ENCODE peak calls at places on chromosomes 11 and 22, in five cellular contexts. A is cardiac muscle cell, W is mesendoderm, S is neuronal stem cell, T is A549. Z is an unnamed sample.
A peak's percentile ranks its signal among the peaks of the same experiment; 100 is the strongest.

GRCh38 chr22:44379817-44380560 is 67.2 kb upstream of the SHISAL1 start:
- DNase-seq in A (no peak), S (no peak), T (no peak), W (no peak), Z (no peak)

GRCh38 chr11:117045196-117045595 is 53.0 kb downstream of the SIK3 start:
- DNase-seq in T (no peak), W (no peak), A (peak; percentile 44), S (no peak), Z (no peak)

GRCh38 chr11:86370171-86370570 is 4.5 kb upstream of the CCDC81 start:
- DNase-seq in T (no peak), A (no peak), S (no peak), W (no peak), Z (no peak)

GRCh38 chr22:24894998-24895397 is 51.5 kb downstream of the LHFPL7 start:
- DNase-seq in A (peak; percentile 92), T (peak; percentile 72), S (no peak), W (no peak), Z (peak; percentile 40)

GRCh38 chr11:115500547-115501503 is 3.4 kb downstream of the CADM1 start:
- DNase-seq in S (peak; percentile 3), T (no peak), W (peak; percentile 31), A (no peak), Z (no peak)

GRCh38 chr11:40602866-40603578 is 856.4 kb downstream of the LRRC4C start:
- DNase-seq in S (no peak), T (no peak), A (no peak), W (peak; percentile 70), Z (peak; percentile 8)

GRCh38 chr22:31148953-31149627 is 8.8 kb upstream of the PLA2G3 start:
- DNase-seq in T (peak; percentile 72), A (peak; percentile 89), S (peak; percentile 52), W (peak; percentile 89), Z (no peak)

GRCh38 chr11:72085836-72086475 is 5.3 kb downstream of the LRRC51 start:
- DNase-seq in S (no peak), W (peak; percentile 70), T (no peak), A (no peak), Z (no peak)

GRCh38 chr11:13117344-13117743 is 108.2 kb downstream of the RASSF10 start:
- DNase-seq in W (no peak), T (no peak), S (no peak), A (no peak), Z (no peak)

GRCh38 chr11:120606116-120607010 is 94.8 kb downstream of the GRIK4 start:
- DNase-seq in W (no peak), S (no peak), T (no peak), A (no peak), Z (no peak)

GRCh38 chr11:124643605-124644425 is 21.2 kb downstream of the TBRG1 start:
- DNase-seq in W (no peak), T (no peak), S (no peak), A (peak; percentile 93), Z (peak; percentile 36)

GRCh38 chr22:38820021-38820420 is 23.8 kb downstream of the NPTXR start:
- DNase-seq in W (no peak), A (no peak), T (no peak), S (no peak), Z (no peak)

GRCh38 chr11:17267576-17267975 is 9.0 kb upstream of the NUCB2 start:
- DNase-seq in T (peak; percentile 87), A (no peak), W (peak; percentile 37), S (no peak), Z (peak; percentile 72)

GRCh38 chr11:2584812-2585565 is 114.8 kb downstream of the KCNQ1OT1 start:
- DNase-seq in S (no peak), T (no peak), A (no peak), W (no peak), Z (no peak)

GRCh38 chr11:102603091-102603490 is 22.0 kb downstream of the MMP20 start:
- DNase-seq in S (no peak), T (no peak), W (peak; percentile 45), A (peak; percentile 76), Z (no peak)
- H3K27ac ChIP-seq in S (peak overlapping the region; percentile 27), T (peak overlapping the region; percentile 60), W (peak overlapping the region; percentile 42), A (no peak overlapping the region), Z (peak overlapping the region; percentile 49)

GRCh38 chr11:64539711-64540420 is 51.2 kb upstream of the SLC22A12 start:
- DNase-seq in A (no peak), W (peak; percentile 11), S (no peak), T (no peak), Z (no peak)

GRCh38 chr11:64538501-64538951 is 52.5 kb upstream of the SLC22A12 start:
- DNase-seq in A (no peak), S (no peak), T (no peak), W (no peak), Z (no peak)

GRCh38 chr11:64539239-64539638 is 51.8 kb upstream of the SLC22A12 start:
- DNase-seq in A (no peak), S (no peak), W (no peak), T (no peak), Z (no peak)

GRCh38 chr11:64541131-64541530 is 49.9 kb upstream of the SLC22A12 start:
- DNase-seq in W (no peak), A (no peak), S (no peak), T (no peak), Z (no peak)

GRCh38 chr11:64540426-64540825 is 50.6 kb upstream of the SLC22A12 start:
- DNase-seq in A (no peak), W (no peak), T (no peak), S (no peak), Z (no peak)
- H3K27ac ChIP-seq in A (no peak overlapping the region), W (no peak overlapping the region), T (no peak overlapping the region), S (no peak overlapping the region), Z (no peak overlapping the region)

DNA sequence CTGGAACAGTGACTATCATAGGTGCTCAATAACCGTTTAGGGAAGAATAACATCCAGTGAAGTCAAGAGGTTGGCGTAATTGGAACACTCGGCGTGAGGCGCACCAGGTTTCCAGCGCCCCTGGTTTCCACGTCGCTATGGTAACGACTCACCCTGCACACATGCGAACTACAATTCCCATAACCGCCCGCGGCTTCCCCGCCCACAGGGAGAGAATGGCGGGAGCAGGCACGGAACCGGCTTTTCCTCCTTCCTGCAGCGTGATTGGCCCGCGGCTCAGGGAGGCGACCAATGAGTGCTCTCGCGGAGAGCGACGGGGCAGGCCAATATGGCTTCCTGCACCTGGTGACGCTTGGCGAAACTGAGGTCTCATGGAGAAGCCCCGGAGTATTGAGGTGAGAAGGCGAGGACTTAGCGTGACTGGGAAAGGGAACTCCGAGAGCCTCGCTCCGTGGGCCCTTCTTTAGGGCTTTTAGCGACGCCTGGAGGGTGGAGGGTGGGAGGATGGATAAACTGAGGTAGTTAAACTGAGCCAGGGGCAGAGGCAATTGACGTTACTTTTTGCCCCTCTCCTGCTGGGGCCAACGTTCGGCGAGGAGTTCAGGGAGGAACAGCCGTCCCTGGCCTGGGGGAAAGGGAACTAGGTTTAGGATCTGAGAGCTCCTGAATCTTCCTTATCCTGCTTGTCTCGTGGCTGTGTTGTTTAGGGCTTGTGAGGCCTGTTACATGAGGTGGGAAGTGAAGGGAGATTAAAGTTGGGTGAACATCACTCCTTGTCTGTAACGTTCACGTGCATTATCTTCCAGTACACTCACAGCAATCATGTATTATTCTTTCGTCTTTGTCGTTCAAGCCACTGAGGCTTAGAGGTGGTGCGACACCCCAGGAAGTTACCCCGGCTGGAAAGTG is at the start of gene L3MBTL2:
- DNase-seq in S (peak; percentile 96), W (peak; percentile 99), T (peak; percentile 92), A (peak; percentile 96), Z (peak; percentile 75)
- H3K27ac ChIP-seq in S (no peak within 1 kb of the TSS), W (no peak within 1 kb of the TSS), T (peak within 1 kb of the TSS; percentile 85), A (peak within 1 kb of the TSS; percentile 80), Z (peak within 1 kb of the TSS; percentile 69)

GRCh38 chr11:69572233-69572860 is 68.6 kb upstream of the CCND1 start:
- DNase-seq in T (no peak), W (no peak), S (no peak), A (no peak), Z (no peak)

GRCh38 chr11:69567951-69568808 is 72.8 kb upstream of the CCND1 start:
- DNase-seq in W (peak; percentile 37), T (no peak), A (no peak), S (no peak), Z (no peak)

GRCh38 chr11:69572861-69573260 is 68.1 kb upstream of the CCND1 start:
- DNase-seq in S (no peak), W (no peak), A (no peak), T (no peak), Z (no peak)

GRCh38 chr11:69569306-69570200 is 71.4 kb upstream of the CCND1 start:
- DNase-seq in S (no peak), A (no peak), T (no peak), W (no peak), Z (no peak)

GRCh38 chr11:69568809-69569097 is 72.2 kb upstream of the CCND1 start:
- DNase-seq in T (no peak), W (no peak), A (no peak), S (no peak), Z (no peak)
- H3K27ac ChIP-seq in T (no peak overlapping the region), W (no peak overlapping the region), A (no peak overlapping the region), S (no peak overlapping the region), Z (no peak overlapping the region)

GRCh38 chr11:133946018-133946417 is 10.8 kb downstream of the IGSF9B start:
- DNase-seq in T (no peak), S (no peak), A (no peak), W (no peak), Z (no peak)
- H3K27ac ChIP-seq in T (no peak overlapping the region), S (no peak overlapping the region), A (no peak overlapping the region), W (no peak overlapping the region), Z (no peak overlapping the region)

GRCh38 chr11:57335343-57336110 is at the start of gene SSRP1:
- DNase-seq in W (peak; percentile 95), A (peak; percentile 88), S (peak; percentile 73), T (peak; percentile 91), Z (no peak)
- H3K27ac ChIP-seq in W (no peak within 1 kb of the TSS), A (peak within 1 kb of the TSS; percentile 88), S (peak within 1 kb of the TSS; percentile 15), T (peak within 1 kb of the TSS; percentile 95), Z (peak within 1 kb of the TSS; percentile 52)

Z was measured in epithelial cell of prostate.